ENCODE peak calls at places on chromosomes 12 and 14, in seven cellular contexts. L is choroid plexus epithelial cell; P is fibroblast of pulmonary artery; M is EL; K is activated naive CD8-positive, alpha-beta T cell treated with anti-CD3 and anti-CD28 coated beads, Interleukin-2, amount 50 U/mL, for 24 hours; T is NCI-H1048; F is memory B cell. O is an unnamed sample.

GRCh38 chr12:82182601-82183000 is 175.6 kb downstream of the CCDC59 start:
- DNase-seq in L (peak; percentile 8), P (no peak), M (peak; percentile 17), K (no peak), T (no peak), F (no peak), O (no peak)

GRCh38 chr12:131473721-131474709 is 236.9 kb upstream of the SFSWAP start:
- DNase-seq in L (no peak), P (no peak), M (no peak), K (no peak), T (no peak), F (no peak), O (no peak)

GRCh38 chr12:65968359-65968758 is 144.1 kb downstream of the HMGA2 start:
- DNase-seq in L (no peak), P (peak; percentile 50), M (no peak), K (no peak), T (no peak), F (no peak), O (no peak)

GRCh38 chr12:27635349-27635972 is 60.8 kb upstream of the REP15 start:
- DNase-seq in L (peak; percentile 85), P (peak; percentile 78), M (peak; percentile 67), K (no peak), T (no peak), F (no peak), O (no peak)

GRCh38 chr12:29245246-29245645 is 96.2 kb downstream of the FAR2 start:
- DNase-seq in L (no peak), P (no peak), M (no peak), K (no peak), T (no peak), F (no peak), O (no peak)

GRCh38 chr12:31868980-31869379 is 90.2 kb upstream of the RESF1 start:
- DNase-seq in L (peak; percentile 69), P (peak; percentile 87), M (peak; percentile 44), K (no peak), T (no peak), F (no peak), O (no peak)

GRCh38 chr14:99043756-99044155 is 228.2 kb downstream of the BCL11B start:
- DNase-seq in L (no peak), P (no peak), M (no peak), K (no peak), T (no peak), F (no peak), O (no peak)

GRCh38 chr14:88910386-88910785 is 85.9 kb downstream of the TTC8 start:
- DNase-seq in L (no peak), P (no peak), M (no peak), K (no peak), T (no peak), F (no peak), O (no peak)

GRCh38 chr12:90004319-90005074 is 295.9 kb upstream of the ATP2B1 start:
- DNase-seq in L (no peak), P (no peak), M (no peak), K (no peak), T (no peak), F (no peak), O (peak; percentile 14)

GRCh38 chr12:106139422-106140141 is 828 bp upstream of the NUAK1 start:
- DNase-seq in L (peak; percentile 76), P (peak; percentile 72), M (peak; percentile 85), K (peak; percentile 33), T (no peak), F (peak; percentile 17), O (no peak)

GRCh38 chr14:76887196-76887595 is 61.0 kb downstream of the LRRC74A start:
- DNase-seq in L (no peak), P (peak; percentile 18), M (peak; percentile 40), K (no peak), T (no peak), F (no peak), O (no peak)

GRCh38 chr14:89236846-89237245 is 180.2 kb downstream of the FOXN3 start:
- DNase-seq in L (peak; percentile 45), P (no peak), M (no peak), K (no peak), T (no peak), F (no peak), O (no peak)

O was measured in GM06990.